ENCODE peak calls at places on chromosomes 7 and 10, in eight cellular contexts. V is mammary epithelial cell, P is DND-41, M is GM23248, G is A673, E is neural progenitor cell, Z is HepG2, I is GM23338. N is an unnamed sample.

GRCh38 chr10:50461834-50462233 is 161.9 kb downstream of the SGMS1 start:
- DNase-seq in V (no peak), P (no peak), M (no peak), G (no peak), E (no peak), Z (no peak), I (no peak), N (no peak)

GRCh38 chr7:121329460-121330052 is 756 bp downstream of the WNT16 start:
- DNase-seq in V (peak; percentile 37), P (no peak), M (peak; percentile 26), G (no peak), E (peak; percentile 79), Z (no peak), I (peak; percentile 79), N (no peak)

GRCh38 chr7:106110885-106111670 is 1.0 kb downstream of the SYPL1 start:
- DNase-seq in V (no peak), P (peak; percentile 20), M (peak; percentile 59), G (peak; percentile 36), E (peak; percentile 33), Z (no peak), I (no peak), N (peak; percentile 51)

GRCh38 chr7:117997862-117998825 is 124.9 kb upstream of the CTTNBP2 start:
- DNase-seq in V (peak; percentile 71), P (no peak), M (no peak), G (no peak), E (no peak), Z (no peak), I (no peak), N (peak; percentile 53)

GRCh38 chr7:142485617-142486226 is 227.9 kb upstream of the PRSS58 start:
- DNase-seq in V (no peak), P (no peak), M (no peak), G (no peak), E (peak; percentile 28), Z (no peak), I (peak; percentile 58), N (no peak)

GRCh38 chr7:148662646-148663045 is 36.1 kb upstream of the CUL1 start:
- DNase-seq in V (peak; percentile 11), P (no peak), M (no peak), G (no peak), E (no peak), Z (no peak), I (no peak), N (no peak)

GRCh38 chr10:101133489-101134298 is 2.6 kb downstream of the TLX1 start:
- DNase-seq in V (no peak), P (no peak), M (no peak), G (no peak), E (peak; percentile 72), Z (no peak), I (no peak), N (no peak)

GRCh38 chr7:124088590-124088989 is 55.7 kb upstream of the TMEM229A start:
- DNase-seq in V (peak; percentile 61), P (no peak), M (no peak), G (no peak), E (no peak), Z (no peak), I (no peak), N (peak; percentile 69)

GRCh38 chr7:140404565-140405080 is 765 bp downstream of the RAB19 start:
- DNase-seq in V (no peak), P (no peak), M (no peak), G (no peak), E (no peak), Z (no peak), I (no peak), N (no peak)

GRCh38 chr10:96395931-96396877 is 37.4 kb upstream of the OPALIN start:
- DNase-seq in V (peak; percentile 43), P (peak; percentile 71), M (peak; percentile 85), G (peak; percentile 75), E (peak; percentile 79), Z (peak; percentile 41), I (peak; percentile 91), N (peak; percentile 71)

GRCh38 chr7:130901209-130901783 is 167.3 kb upstream of the KLF14 start:
- DNase-seq in V (peak; percentile 96), P (no peak), M (peak; percentile 98), G (peak; percentile 94), E (peak; percentile 66), Z (no peak), I (no peak), N (peak; percentile 93)

GRCh38 chr7:70925411-70926115 is 206.4 kb upstream of the GALNT17 start:
- DNase-seq in V (no peak), P (no peak), M (no peak), G (no peak), E (peak; percentile 81), Z (no peak), I (peak; percentile 73), N (no peak)

GRCh38 chr10:122276611-122277205 is 5.6 kb downstream of the BTBD16 start:
- DNase-seq in V (no peak), P (no peak), M (peak; percentile 60), G (no peak), E (no peak), Z (peak; percentile 54), I (peak; percentile 55), N (peak; percentile 35)

GRCh38 chr7:36276428-36277246 is 113.0 kb upstream of the ANLN start:
- DNase-seq in V (no peak), P (no peak), M (no peak), G (no peak), E (no peak), Z (no peak), I (no peak), N (peak; percentile 25)

GRCh38 chr7:132145466-132145865 is 430.8 kb downstream of the PLXNA4 start:
- DNase-seq in V (peak; percentile 92), P (no peak), M (peak; percentile 97), G (peak; percentile 70), E (peak; percentile 56), Z (no peak), I (no peak), N (peak; percentile 47)

GRCh38 chr7:99255463-99255862 is 17.2 kb upstream of the MYH16 start:
- DNase-seq in V (no peak), P (no peak), M (no peak), G (no peak), E (no peak), Z (no peak), I (no peak), N (no peak)

GRCh38 chr10:31760674-31761081 is 168.0 kb downstream of the ARHGAP12 start:
- DNase-seq in V (no peak), P (no peak), M (peak; percentile 46), G (no peak), E (no peak), Z (no peak), I (no peak), N (no peak)

GRCh38 chr7:22154130-22154529 is 202.8 kb downstream of the RAPGEF5 start:
- DNase-seq in V (no peak), P (peak; percentile 59), M (no peak), G (no peak), E (peak; percentile 71), Z (no peak), I (peak; percentile 62), N (no peak)

GRCh38 chr7:114209968-114210367 is 204.6 kb upstream of the FOXP2 start:
- DNase-seq in V (no peak), P (no peak), M (no peak), G (no peak), E (no peak), Z (no peak), I (no peak), N (no peak)

DNA sequence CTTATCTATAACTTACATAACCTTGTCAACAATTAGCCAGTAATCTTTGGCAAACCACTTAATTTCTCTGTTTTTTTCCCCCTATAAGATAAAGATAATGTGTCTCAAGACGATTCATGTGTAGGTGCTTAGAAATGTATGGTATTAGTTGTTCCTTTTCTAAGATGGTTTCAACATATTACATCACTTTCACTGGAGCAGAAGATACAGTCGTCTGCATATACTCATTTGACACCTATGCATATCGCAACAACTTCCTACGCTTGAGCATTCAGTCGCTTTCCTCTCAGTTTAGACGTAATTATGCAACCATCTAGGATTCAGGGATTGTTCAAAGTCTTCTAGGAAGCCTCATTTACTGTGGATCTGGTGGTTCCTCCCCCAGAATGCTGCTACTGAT is 396.7 kb downstream of the PHTF2 start:
- DNase-seq in V (no peak), P (no peak), M (no peak), G (no peak), E (no peak), Z (no peak), I (no peak), N (peak; percentile 58)
- H3K27me3 ChIP-seq in V (no peaks in the 10 kb centered on the region), P (peaks cover 3% of the 10 kb centered on the region), M (no peaks in the 10 kb centered on the region), G (no peaks in the 10 kb centered on the region), E (no peaks in the 10 kb centered on the region), Z (no peaks in the 10 kb centered on the region), I (no peaks in the 10 kb centered on the region), N (no peaks in the 10 kb centered on the region)

GRCh38 chr7:139080905-139081304 is 28.6 kb downstream of the ZC3HAV1 start:
- DNase-seq in V (no peak), P (no peak), M (no peak), G (no peak), E (no peak), Z (no peak), I (no peak), N (no peak)

GRCh38 chr7:139078911-139079310 is 30.6 kb downstream of the ZC3HAV1 start:
- DNase-seq in V (no peak), P (no peak), M (no peak), G (no peak), E (no peak), Z (no peak), I (no peak), N (no peak)

GRCh38 chr7:139075871-139076686 is 33.4 kb downstream of the ZC3HAV1 start:
- DNase-seq in V (no peak), P (no peak), M (no peak), G (no peak), E (no peak), Z (peak; percentile 45), I (no peak), N (no peak)

GRCh38 chr7:139079861-139080260 is 29.7 kb downstream of the ZC3HAV1 start:
- DNase-seq in V (no peak), P (no peak), M (no peak), G (no peak), E (no peak), Z (no peak), I (no peak), N (no peak)

DNA sequence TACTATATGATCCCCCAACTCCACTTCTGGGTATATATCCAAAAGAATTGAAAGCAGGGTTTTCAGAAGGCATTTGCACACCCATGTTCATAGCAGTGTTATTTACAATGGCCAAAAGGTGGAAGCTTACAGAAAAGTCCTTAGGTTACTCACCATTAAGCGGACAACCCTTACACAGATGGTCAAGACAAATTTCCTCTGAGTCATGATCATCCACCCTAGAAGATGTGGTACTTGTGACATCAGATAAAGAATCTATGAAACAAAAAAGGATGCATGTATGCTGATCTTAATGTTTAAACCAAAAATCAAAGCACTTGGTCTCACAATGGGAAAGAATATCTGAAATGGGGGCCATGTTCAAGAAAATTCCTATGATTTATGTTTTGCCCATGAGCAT is 31.1 kb downstream of the ZC3HAV1 start:
- DNase-seq in V (no peak), P (no peak), M (peak; percentile 62), G (no peak), E (no peak), Z (no peak), I (no peak), N (peak; percentile 22)
- TF ChIP-seq EZH2 in V (no peak), P (no peak), M (no peak), G (no peak), E (no peak), Z (no peak), I (no peak), N (no peak)

GRCh38 chr7:151264615-151265014 is 16.1 kb upstream of the SMARCD3 start:
- DNase-seq in V (no peak), P (no peak), M (no peak), G (no peak), E (no peak), Z (no peak), I (no peak), N (no peak)
- H3K27me3 ChIP-seq in V (peaks cover 3% of the 10 kb centered on the region), P (peaks cover 20% of the 10 kb centered on the region), M (peaks cover 20% of the 10 kb centered on the region), G (no peaks in the 10 kb centered on the region), E (peaks cover 16% of the 10 kb centered on the region), Z (peaks cover 6% of the 10 kb centered on the region), I (no peaks in the 10 kb centered on the region), N (peaks cover 34% of the 10 kb centered on the region)

GRCh38 chr7:27164381-27165088 is 802 bp downstream of the HOXA9 start:
- DNase-seq in V (peak; percentile 40), P (no peak), M (peak; percentile 73), G (no peak), E (peak; percentile 87), Z (no peak), I (peak; percentile 72), N (no peak)
- TF ChIP-seq EZH2 in V (no peak), P (no peak), M (no peak), G (no peak), E (peak; percentile 97), Z (peak; percentile 57), I (peak; percentile 98), N (no peak)

N was measured in fibroblast of lung.